ENCODE peak calls at places on chromosomes 11 and 22, in four cellular contexts. V is RWPE1, M is AML-193, H is memory B cell. G is an unnamed sample.

GRCh38 chr11:94196363-94196762 is 67.7 kb downstream of the PANX1 start:
- DNase-seq in M (no peak), V (no peak), H (no peak), G (peak)

GRCh38 chr22:25668437-25668836 is 73.6 kb upstream of the MYO18B start:
- DNase-seq in V (no peak), M (no peak), H (no peak), G (no peak)

GRCh38 chr11:77580712-77581337 is 8.9 kb upstream of the AQP11 start:
- DNase-seq in V (no peak), H (no peak), M (no peak), G (peak)

GRCh38 chr11:66692446-66692845 is 14.8 kb upstream of the RBM4B start:
- DNase-seq in M (no peak), V (no peak), H (no peak), G (no peak)

GRCh38 chr11:60874421-60875365 is 7.4 kb downstream of the ZP1 start:
- DNase-seq in H (no peak), M (no peak), V (no peak), G (peak)

GRCh38 chr11:17648528-17648927 is 70.8 kb upstream of the MYOD1 start:
- DNase-seq in M (no peak), H (no peak), V (no peak), G (no peak)

GRCh38 chr11:2374456-2375201 is 2.5 kb upstream of the CD81 start:
- DNase-seq in M (no peak), H (no peak), V (no peak), G (no peak)

GRCh38 chr11:1116104-1116503 is 41.4 kb downstream of the MUC2 start:
- DNase-seq in V (no peak), H (no peak), M (no peak), G (no peak)

GRCh38 chr11:15180212-15180814 is 65.6 kb downstream of the INSC start:
- DNase-seq in H (no peak), M (no peak), V (no peak), G (no peak)

GRCh38 chr11:134244593-134244992 is 8.6 kb downstream of the THYN1 start:
- DNase-seq in M (peak), H (peak), V (no peak), G (no peak)

GRCh38 chr11:17294033-17294432 is 17.5 kb downstream of the NUCB2 start:
- DNase-seq in M (no peak), H (no peak), V (no peak), G (no peak)

GRCh38 chr22:42078469-42079318 is 806 bp upstream of the SMDT1 start:
- DNase-seq in M (no peak), V (no peak), H (no peak), G (no peak)

GRCh38 chr22:32476286-32476685 is 1.7 kb downstream of the FBXO7 start:
- DNase-seq in H (no peak), M (no peak), V (no peak), G (no peak)

GRCh38 chr11:11555228-11555627 is 66.6 kb downstream of the GALNT18 start:
- DNase-seq in H (no peak), V (no peak), M (no peak), G (no peak)

GRCh38 chr22:26320469-26320868 is 108.6 kb upstream of the ASPHD2 start:
- DNase-seq in H (no peak), V (no peak), M (no peak), G (no peak)

GRCh38 chr11:101407324-101407723 is 176.5 kb downstream of the TRPC6 start:
- DNase-seq in M (no peak), V (no peak), H (no peak), G (no peak)

GRCh38 chr22:35601743-35602633 is 15.1 kb downstream of the MB start:
- DNase-seq in M (peak), V (peak), H (no peak), G (peak)

GRCh38 chr22:48629631-48630443 is 1197.8 kb downstream of the BRD1 start:
- DNase-seq in V (no peak), M (no peak), H (no peak), G (no peak)

GRCh38 chr11:107857550-107858216 is 904 bp downstream of the SLC35F2 start:
- DNase-seq in V (no peak), M (no peak), H (no peak), G (no peak)

GRCh38 chr11:86636275-86636674 is 36.1 kb downstream of the ME3 start:
- DNase-seq in M (no peak), H (no peak), V (no peak), G (peak)

GRCh38 chr11:105579111-105579510 is 30.8 kb upstream of the GRIA4 start:
- DNase-seq in V (no peak), H (no peak), M (no peak), G (no peak)

GRCh38 chr22:24953294-24954113 is 988 bp downstream of the KIAA1671 start:
- DNase-seq in V (no peak), M (no peak), H (no peak), G (no peak)

GRCh38 chr11:102780491-102780918 is at the start of gene MMP10:
- DNase-seq in V (peak), H (no peak), M (peak), G (no peak)

GRCh38 chr11:45922425-45923082 is at the start of gene LARGE2:
- DNase-seq in M (no peak), H (no peak), V (peak), G (peak)

GRCh38 chr22:43207849-43208702 is 21.1 kb upstream of the TTLL12 start:
- DNase-seq in M (no peak), H (no peak), V (no peak), G (no peak)

GRCh38 chr11:74397531-74398243 is 546 bp downstream of the PGM2L1 start:
- DNase-seq in M (peak), V (peak), H (peak), G (peak)

GRCh38 chr11:29679996-29680395 is 336.8 kb downstream of the KCNA4 start:
- DNase-seq in M (no peak), H (no peak), V (no peak), G (no peak)

GRCh38 chr11:33542921-33543320 is 157.7 kb downstream of the C11orf91 start:
- DNase-seq in V (peak), H (peak), M (peak), G (peak)

GRCh38 chr11:111733009-111733408 is 33.2 kb downstream of the PPP2R1B start:
- DNase-seq in V (no peak), H (no peak), M (no peak), G (no peak)

GRCh38 chr11:70312401-70313357 is 42.2 kb downstream of the PPFIA1 start:
- DNase-seq in V (no peak), H (no peak), M (no peak), G (no peak)